ENCODE peak calls at places on chromosomes 1 and 21, in nine cellular contexts. I is lower leg skin, V is kidney tubule cell, K is GM12865, Z is NCI-H1417, R is osteocyte, W is astrocyte of the cerebellum, L is astrocyte of the spinal cord, U is nephron progenitor cell. P is an unnamed sample.

GRCh38 chr1:9151326-9151860 is 22.5 kb upstream of the GPR157 start:
- DNase-seq in R (no peak), V (no peak), Z (no peak), L (peak; percentile 37), I (no peak), U (no peak), K (no peak), W (no peak), P (no peak)

GRCh38 chr1:61978866-61979265 is 215.8 kb upstream of the L1TD1 start:
- DNase-seq in L (no peak), U (no peak), V (no peak), R (no peak), K (no peak), W (no peak), Z (peak; percentile 14), I (no peak), P (no peak)

GRCh38 chr1:147591246-147591891 is 50.1 kb downstream of the BCL9 start:
- DNase-seq in V (peak; percentile 23), L (no peak), U (no peak), W (no peak), K (no peak), I (no peak), Z (no peak), R (no peak), P (no peak)

GRCh38 chr1:22553104-22553880 is 10.0 kb upstream of the EPHA8 start:
- DNase-seq in I (no peak), U (no peak), V (no peak), R (no peak), L (no peak), W (no peak), Z (no peak), K (no peak), P (no peak)

GRCh38 chr1:214280386-214281029 is 451 bp upstream of the SMYD2 start:
- DNase-seq in L (peak; percentile 50), R (no peak), K (peak; percentile 29), U (no peak), W (no peak), I (peak; percentile 88), V (peak; percentile 82), Z (no peak), P (peak; percentile 31)

GRCh38 chr1:167862432-167863076 is 51.4 kb downstream of the ADCY10 start:
- DNase-seq in W (no peak), R (no peak), Z (no peak), U (no peak), I (no peak), L (peak; percentile 22), K (no peak), V (peak; percentile 53), P (no peak)

GRCh38 chr1:1353389-1354151 is 4.4 kb upstream of the DVL1 start:
- DNase-seq in I (no peak), W (no peak), U (peak; percentile 31), R (no peak), L (no peak), Z (no peak), K (no peak), V (no peak), P (peak; percentile 68)

GRCh38 chr1:172533511-172534116 is 664 bp downstream of the SUCO start:
- DNase-seq in V (peak; percentile 31), R (no peak), U (peak; percentile 27), I (peak; percentile 88), K (peak; percentile 54), Z (peak; percentile 60), W (no peak), L (peak; percentile 45), P (no peak)

GRCh38 chr21:37855568-37856391 is 60.5 kb downstream of the KCNJ6 start:
- DNase-seq in W (peak; percentile 62), I (no peak), U (no peak), K (no peak), Z (no peak), R (no peak), L (peak; percentile 69), V (peak; percentile 51), P (no peak)

GRCh38 chr1:1577367-1578011 is 2.8 kb upstream of the SSU72 start:
- DNase-seq in V (no peak), K (no peak), L (no peak), R (no peak), I (no peak), W (no peak), U (peak; percentile 69), Z (no peak), P (no peak)

GRCh38 chr1:33228935-33229487 is 27.3 kb upstream of the ZNF362 start:
- DNase-seq in U (no peak), R (peak; percentile 25), Z (no peak), I (no peak), K (no peak), V (peak; percentile 34), W (peak; percentile 66), L (peak; percentile 77), P (no peak)

GRCh38 chr1:32885691-32886011 is 640 bp upstream of the HPCA start:
- DNase-seq in I (no peak), L (no peak), R (no peak), Z (no peak), W (no peak), K (no peak), V (no peak), U (no peak), P (no peak)

GRCh38 chr1:36258960-36259344 is 34.7 kb downstream of the THRAP3 start:
- DNase-seq in V (no peak), I (no peak), W (peak; percentile 64), L (peak; percentile 47), K (no peak), R (no peak), U (no peak), Z (no peak), P (no peak)

GRCh38 chr1:99603699-99604595 is 42.0 kb upstream of the PALMD start:
- DNase-seq in Z (no peak), U (no peak), W (no peak), R (no peak), L (peak; percentile 53), I (no peak), K (no peak), V (no peak), P (no peak)

GRCh38 chr1:98077691-98078090 is 156.9 kb upstream of the DPYD start:
- DNase-seq in Z (no peak), L (no peak), W (no peak), I (no peak), K (no peak), V (peak; percentile 77), R (no peak), U (no peak), P (no peak)

GRCh38 chr1:175410560-175410959 is 218.0 kb upstream of the KIAA0040 start:
- DNase-seq in V (peak; percentile 25), I (no peak), L (no peak), K (peak; percentile 24), U (no peak), R (no peak), Z (no peak), W (no peak), P (no peak)

GRCh38 chr1:203985676-203986075 is 87.2 kb upstream of the SOX13 start:
- DNase-seq in L (no peak), K (no peak), R (no peak), W (no peak), U (no peak), I (no peak), V (no peak), Z (peak; percentile 38), P (no peak)

GRCh38 chr1:27637052-27637451 is 2.1 kb upstream of the FGR start:
- DNase-seq in V (no peak), L (no peak), R (no peak), U (no peak), Z (no peak), W (no peak), K (peak; percentile 70), I (no peak), P (no peak)

GRCh38 chr1:180258935-180259334 is 28.9 kb downstream of the LHX4 start:
- DNase-seq in I (no peak), W (no peak), R (no peak), Z (no peak), K (no peak), V (no peak), U (no peak), L (no peak), P (no peak)

GRCh38 chr1:25728301-25728935 is 71.6 kb upstream of the SELENON start:
- DNase-seq in U (no peak), W (no peak), V (no peak), I (no peak), L (no peak), R (no peak), K (no peak), Z (no peak), P (no peak)

GRCh38 chr1:213605732-213606131 is 382.0 kb upstream of the PROX1 start:
- DNase-seq in I (no peak), U (no peak), K (no peak), R (no peak), V (no peak), L (no peak), W (no peak), Z (no peak), P (no peak)

GRCh38 chr1:205700865-205701401 is 20.6 kb upstream of the SLC45A3 start:
- DNase-seq in R (peak; percentile 76), L (peak; percentile 38), V (peak; percentile 23), Z (no peak), U (no peak), I (peak; percentile 67), W (no peak), K (no peak), P (peak; percentile 34)

GRCh38 chr1:87058343-87058649 is 143.9 kb downstream of the HS2ST1 start:
- DNase-seq in U (no peak), W (no peak), R (no peak), L (no peak), Z (no peak), I (no peak), V (no peak), K (no peak), P (no peak)

GRCh38 chr1:12047120-12047876 is 15.8 kb upstream of the TNFRSF8 start:
- DNase-seq in R (no peak), Z (no peak), V (no peak), I (no peak), K (peak; percentile 95), L (peak; percentile 40), W (peak; percentile 40), U (no peak), P (no peak)

GRCh38 chr1:87149166-87150065 is 179.3 kb upstream of the LMO4 start:
- DNase-seq in W (no peak), V (peak; percentile 62), U (no peak), L (peak; percentile 45), I (no peak), K (no peak), Z (no peak), R (no peak), P (no peak)

GRCh38 chr21:32844653-32845443 is 73.3 kb upstream of the PAXBP1 start:
- DNase-seq in W (no peak), U (no peak), R (no peak), K (no peak), V (peak; percentile 58), Z (no peak), L (peak; percentile 45), I (no peak), P (no peak)

GRCh38 chr1:17903386-17903785 is 148.3 kb downstream of the ACTL8 start:
- DNase-seq in I (peak; percentile 4), V (peak; percentile 70), L (no peak), Z (peak; percentile 76), U (no peak), R (no peak), K (no peak), W (no peak), P (no peak)

GRCh38 chr1:162872981-162873380 is 12.0 kb upstream of the CCDC190 start:
- DNase-seq in L (no peak), W (no peak), K (no peak), V (no peak), I (no peak), U (no peak), R (no peak), Z (no peak), P (no peak)

GRCh38 chr1:209431402-209431801 is 152.1 kb upstream of the CAMK1G start:
- DNase-seq in R (peak; percentile 54), V (no peak), W (no peak), L (no peak), K (no peak), I (no peak), Z (no peak), U (no peak), P (no peak)

GRCh38 chr21:35198004-35198403 is 148.9 kb upstream of the RUNX1 start:
- DNase-seq in K (no peak), Z (no peak), I (no peak), U (no peak), L (peak; percentile 90), W (peak; percentile 66), R (no peak), V (peak; percentile 98), P (no peak)

GRCh38 chr1:154192476-154192875 is 576 bp upstream of the TPM3 start:
- DNase-seq in R (no peak), U (no peak), Z (no peak), L (no peak), I (no peak), K (no peak), W (no peak), V (no peak), P (no peak)

P was measured in WTC11.